ENCODE peak calls at places on chromosomes 7 and 10, in ten cellular contexts. U is endothelial cell of umbilical vein, N is sigmoid colon, T is prostate gland, W is suprapubic skin, O is stomach, P is spleen, Q is K562, F is GM12891, J is HCT116. C is an unnamed sample.
A peak's percentile ranks its signal among the peaks of the same experiment; 100 is the strongest.

GRCh38 chr10:132175907-132176581 is 10.7 kb upstream of the DPYSL4 start:
- DNase-seq in U (peak; percentile 30), N (no peak), T (no peak), W (no peak), O (no peak), P (peak; percentile 59), Q (no peak), F (no peak), J (no peak), C (no peak)

GRCh38 chr10:60816624-60817023 is 38.3 kb downstream of the CDK1 start:
- DNase-seq in U (peak; percentile 88), N (peak; percentile 71), T (peak; percentile 72), W (no peak), O (peak; percentile 32), P (no peak), Q (peak; percentile 89), F (peak; percentile 34), J (peak; percentile 64), C (peak; percentile 14)

GRCh38 chr10:114646426-114646825 is 11.6 kb downstream of the ABLIM1 start:
- DNase-seq in U (no peak), N (no peak), T (no peak), W (no peak), O (no peak), P (no peak), Q (no peak), F (no peak), J (no peak), C (no peak)

GRCh38 chr7:29748286-29749099 is 57.8 kb upstream of the WIPF3 start:
- DNase-seq in U (peak; percentile 44), N (no peak), T (no peak), W (no peak), O (no peak), P (no peak), Q (no peak), F (no peak), J (peak; percentile 35), C (no peak)

GRCh38 chr10:133035952-133036351 is 51.8 kb upstream of the ADGRA1 start:
- DNase-seq in U (no peak), N (no peak), T (no peak), W (no peak), O (no peak), P (no peak), Q (no peak), F (no peak), J (no peak), C (no peak)

GRCh38 chr10:113987805-113988204 is 55.9 kb upstream of the ADRB1 start:
- DNase-seq in U (no peak), N (no peak), T (no peak), W (no peak), O (no peak), P (no peak), Q (no peak), F (no peak), J (no peak), C (peak; percentile 24)

GRCh38 chr10:129900825-129901224 is 63.2 kb downstream of the EBF3 start:
- DNase-seq in U (no peak), N (no peak), T (no peak), W (no peak), O (no peak), P (no peak), Q (no peak), F (no peak), J (no peak), C (no peak)

GRCh38 chr7:91344248-91344647 is 80.0 kb downstream of the FZD1 start:
- DNase-seq in U (no peak), N (no peak), T (no peak), W (no peak), O (peak; percentile 29), P (no peak), Q (no peak), F (no peak), J (no peak), C (no peak)

GRCh38 chr10:35132727-35133126 is 6.1 kb downstream of the CREM start:
- DNase-seq in U (no peak), N (no peak), T (no peak), W (no peak), O (no peak), P (no peak), Q (no peak), F (no peak), J (no peak), C (no peak)

GRCh38 chr7:18590744-18591340 is 95.3 kb downstream of the HDAC9 start:
- DNase-seq in U (peak; percentile 59), N (no peak), T (no peak), W (no peak), O (no peak), P (no peak), Q (no peak), F (no peak), J (peak; percentile 27), C (no peak)

GRCh38 chr7:2869981-2870380 is 25.9 kb upstream of the GNA12 start:
- DNase-seq in U (no peak), N (no peak), T (no peak), W (no peak), O (no peak), P (no peak), Q (no peak), F (no peak), J (no peak), C (no peak)

GRCh38 chr10:22002531-22003110 is 909 bp downstream of the DNAJC1 start:
- DNase-seq in U (peak; percentile 41), N (no peak), T (peak; percentile 24), W (no peak), O (no peak), P (no peak), Q (no peak), F (no peak), J (no peak), C (peak; percentile 20)

GRCh38 chr7:18064242-18064838 is 36.7 kb upstream of the PRPS1L1 start:
- DNase-seq in U (peak; percentile 6), N (no peak), T (no peak), W (no peak), O (no peak), P (no peak), Q (peak; percentile 23), F (no peak), J (no peak), C (no peak)

GRCh38 chr7:158017226-158018060 is 570.2 kb downstream of the PTPRN2 start:
- DNase-seq in U (no peak), N (no peak), T (no peak), W (peak; percentile 33), O (peak; percentile 27), P (peak; percentile 61), Q (no peak), F (no peak), J (no peak), C (no peak)

DNA sequence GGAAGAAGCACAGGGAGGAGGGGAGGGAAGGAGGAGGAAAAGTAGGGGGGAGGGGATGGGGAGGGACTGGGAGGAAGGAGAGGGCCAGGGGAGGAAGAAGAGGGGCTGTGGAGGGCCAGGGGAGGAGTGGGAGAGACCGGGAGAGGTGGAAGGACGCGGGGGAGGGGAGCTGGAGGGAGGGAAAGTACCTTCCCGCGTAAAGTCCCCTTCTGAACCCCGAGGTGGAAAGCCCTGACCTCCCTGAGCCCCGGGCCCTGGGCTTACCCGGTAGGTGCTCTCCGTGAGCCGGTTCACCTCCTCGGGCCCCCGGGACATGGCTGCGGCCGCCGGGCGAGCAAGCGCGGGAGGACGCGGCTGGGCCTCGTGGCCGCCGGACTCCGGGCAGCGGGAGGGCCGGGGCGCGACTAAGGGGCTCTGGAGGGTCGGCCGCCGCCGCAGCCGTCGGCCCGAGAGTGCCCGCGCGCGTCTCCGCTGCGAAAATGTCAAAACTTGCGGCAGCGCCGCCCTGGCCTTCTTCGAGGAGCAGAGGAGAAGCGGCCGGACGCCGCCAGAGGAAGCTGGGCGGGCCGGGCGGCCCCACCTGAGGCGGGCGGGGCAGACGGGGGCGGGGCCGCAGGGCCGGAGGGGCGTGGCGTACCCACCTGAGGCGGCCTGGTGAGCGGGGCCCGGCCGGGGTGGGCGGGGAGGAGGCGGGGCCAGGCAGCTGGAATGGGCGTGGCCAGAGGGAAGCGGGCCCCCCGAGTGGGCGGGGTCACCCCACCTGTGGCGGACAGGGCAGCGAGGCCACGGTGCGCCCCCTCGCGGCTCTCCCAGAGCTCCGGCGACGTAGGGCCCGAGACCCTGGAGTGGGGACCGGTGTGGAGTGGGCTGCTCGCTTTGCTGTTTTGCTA is at the start of gene BAIAP2L1:
- DNase-seq in U (peak; percentile 60), N (peak; percentile 67), T (peak; percentile 97), W (peak; percentile 86), O (peak; percentile 98), P (peak; percentile 93), Q (peak; percentile 100), F (peak; percentile 85), J (peak; percentile 82), C (peak; percentile 85)
- TF ChIP-seq POLR2A in U (no peak), N (no peak), T (peak; percentile 95), W (no peak), O (no peak), P (no peak), Q (peak; percentile 60), F (no peak), J (no peak), C (peak; percentile 64)

GRCh38 chr7:45957721-45958120 is 36.6 kb upstream of the IGFBP3 start:
- DNase-seq in U (no peak), N (no peak), T (no peak), W (no peak), O (no peak), P (no peak), Q (no peak), F (no peak), J (no peak), C (no peak)
- TF ChIP-seq POLR2AphosphoS5 in U (no peak), N (no peak), T (no peak), W (no peak), O (no peak), P (no peak), Q (no peak), F (no peak), J (no peak), C (no peak)

GRCh38 chr10:80201592-80202256 is 3.6 kb downstream of the ANXA11 start:
- DNase-seq in U (no peak), N (no peak), T (no peak), W (no peak), O (peak; percentile 62), P (no peak), Q (no peak), F (no peak), J (no peak), C (no peak)
- TF ChIP-seq POLR2A in U (no peak), N (no peak), T (no peak), W (no peak), O (no peak), P (no peak), Q (no peak), F (no peak), J (no peak), C (no peak)

DNA sequence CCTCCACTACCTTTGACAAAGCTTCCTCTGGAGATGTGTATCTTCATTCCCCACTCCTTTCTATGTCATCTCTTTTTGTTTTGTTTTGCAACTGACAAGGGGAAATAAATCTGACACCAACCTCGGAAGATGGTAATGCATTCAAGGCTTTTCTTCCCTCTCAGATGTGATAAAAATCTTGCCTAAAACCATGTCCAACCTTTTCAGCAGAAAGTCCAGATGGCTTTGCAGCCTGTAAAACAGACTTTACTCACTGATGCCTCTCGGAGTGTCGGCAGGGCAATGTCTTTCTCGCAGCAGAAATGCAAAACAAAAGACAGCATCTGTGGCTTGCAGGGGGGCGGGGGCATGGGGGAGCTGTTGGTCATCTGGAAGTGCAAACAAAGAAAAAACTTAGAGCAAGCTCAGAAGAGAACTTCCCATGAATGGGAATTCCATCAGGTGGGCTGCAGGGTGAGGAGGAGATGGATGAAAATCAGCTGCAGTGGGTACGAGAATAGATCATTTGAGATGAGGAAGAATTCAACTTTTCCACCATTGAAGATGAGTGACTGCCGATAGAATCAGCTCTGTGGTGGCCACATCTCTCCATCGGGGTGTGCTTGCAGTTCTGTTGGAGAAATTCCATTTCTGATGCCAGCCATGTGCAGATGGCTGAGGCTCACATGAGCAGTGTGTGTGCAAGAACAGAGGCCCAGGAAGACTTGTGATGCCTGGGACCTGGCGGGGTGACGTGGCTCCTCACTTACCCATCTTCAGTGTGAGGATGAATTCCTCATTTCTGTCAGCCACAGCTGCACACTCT is 237.7 kb downstream of the WDR37 start:
- DNase-seq in U (no peak), N (peak; percentile 26), T (no peak), W (no peak), O (no peak), P (no peak), Q (no peak), F (no peak), J (no peak), C (no peak)
- TF ChIP-seq POLR2AphosphoS5 in U (no peak), N (no peak), T (no peak), W (no peak), O (no peak), P (no peak), Q (no peak), F (no peak), J (no peak), C (no peak)